ENCODE peak calls at places on chromosomes 12 and 14, in seven cellular contexts. One of them, this sample, is unnamed.

GRCh38 chr12:65200007-65200665 is 30.8 kb downstream of the LEMD3 start:
- DNase-seq in AG04450: no peak
- DNase-seq in left lung: no peak
- DNase-seq in testis: no peak
- DNase-seq in HFFc6: no peak
- DNase-seq in Calu3: no peak
- DNase-seq in HFF-Myc: no peak
- DNase-seq in this sample: no peak

GRCh38 chr14:76396714-76397187 is 20.8 kb downstream of the ESRRB start:
- DNase-seq in AG04450: no peak
- DNase-seq in left lung: no peak
- DNase-seq in testis: no peak
- DNase-seq in HFFc6: no peak
- DNase-seq in Calu3: no peak
- DNase-seq in HFF-Myc: no peak
- DNase-seq in this sample: no peak

GRCh38 chr12:120962487-120963054 is 15.8 kb upstream of the HNF1A start:
- DNase-seq in AG04450: no peak
- DNase-seq in left lung: no peak
- DNase-seq in testis: no peak
- DNase-seq in HFFc6: peak
- DNase-seq in Calu3: no peak
- DNase-seq in HFF-Myc: no peak
- DNase-seq in this sample: no peak

GRCh38 chr12:118357327-118358007 is 15.2 kb downstream of the TAOK3 start:
- DNase-seq in AG04450: no peak
- DNase-seq in left lung: no peak
- DNase-seq in testis: no peak
- DNase-seq in HFFc6: peak
- DNase-seq in Calu3: peak
- DNase-seq in HFF-Myc: peak
- DNase-seq in this sample: no peak

GRCh38 chr12:93154753-93155475 is 222.8 kb upstream of the NUDT4 start:
- DNase-seq in AG04450: no peak
- DNase-seq in left lung: no peak
- DNase-seq in testis: no peak
- DNase-seq in HFFc6: no peak
- DNase-seq in Calu3: no peak
- DNase-seq in HFF-Myc: no peak
- DNase-seq in this sample: no peak

GRCh38 chr14:57355081-57355480 is 35.3 kb upstream of the NAA30 start:
- DNase-seq in AG04450: no peak
- DNase-seq in left lung: no peak
- DNase-seq in testis: no peak
- DNase-seq in HFFc6: no peak
- DNase-seq in Calu3: no peak
- DNase-seq in HFF-Myc: no peak
- DNase-seq in this sample: no peak

GRCh38 chr12:51210690-51211395 is 7.0 kb downstream of the POU6F1 start:
- DNase-seq in AG04450: no peak
- DNase-seq in left lung: no peak
- DNase-seq in testis: no peak
- DNase-seq in HFFc6: no peak
- DNase-seq in Calu3: no peak
- DNase-seq in HFF-Myc: no peak
- DNase-seq in this sample: no peak

GRCh38 chr14:23829736-23830474 is 123.7 kb upstream of the DHRS4 start:
- DNase-seq in AG04450: peak
- DNase-seq in left lung: no peak
- DNase-seq in testis: no peak
- DNase-seq in HFFc6: peak
- DNase-seq in Calu3: peak
- DNase-seq in HFF-Myc: peak
- DNase-seq in this sample: no peak

GRCh38 chr12:68097386-68097785 is 62.2 kb downstream of the IFNG start:
- DNase-seq in AG04450: no peak
- DNase-seq in left lung: no peak
- DNase-seq in testis: no peak
- DNase-seq in HFFc6: no peak
- DNase-seq in Calu3: no peak
- DNase-seq in HFF-Myc: no peak
- DNase-seq in this sample: no peak

GRCh38 chr12:27900920-27901879 is 71.3 kb downstream of the PTHLH start:
- DNase-seq in AG04450: no peak
- DNase-seq in left lung: no peak
- DNase-seq in testis: no peak
- DNase-seq in HFFc6: no peak
- DNase-seq in Calu3: no peak
- DNase-seq in HFF-Myc: no peak
- DNase-seq in this sample: no peak

GRCh38 chr12:108850854-108851573 is 6.4 kb downstream of the SSH1 start:
- DNase-seq in AG04450: no peak
- DNase-seq in left lung: peak
- DNase-seq in testis: no peak
- DNase-seq in HFFc6: peak
- DNase-seq in Calu3: no peak
- DNase-seq in HFF-Myc: no peak
- DNase-seq in this sample: no peak

GRCh38 chr14:60642270-60642789 is 6.9 kb downstream of the SIX1 start:
- DNase-seq in AG04450: no peak
- DNase-seq in left lung: no peak
- DNase-seq in testis: no peak
- DNase-seq in HFFc6: no peak
- DNase-seq in Calu3: no peak
- DNase-seq in HFF-Myc: no peak
- DNase-seq in this sample: peak

GRCh38 chr14:71247106-71247505 is 339.8 kb downstream of the PCNX1 start:
- DNase-seq in AG04450: no peak
- DNase-seq in left lung: no peak
- DNase-seq in testis: no peak
- DNase-seq in HFFc6: peak
- DNase-seq in Calu3: no peak
- DNase-seq in HFF-Myc: no peak
- DNase-seq in this sample: no peak

GRCh38 chr12:3336606-3337311 is 154.2 kb upstream of the PRMT8 start:
- DNase-seq in AG04450: no peak
- DNase-seq in left lung: no peak
- DNase-seq in testis: peak
- DNase-seq in HFFc6: no peak
- DNase-seq in Calu3: no peak
- DNase-seq in HFF-Myc: no peak
- DNase-seq in this sample: no peak

GRCh38 chr14:59428581-59429012 is 36.6 kb downstream of the GPR135 start:
- DNase-seq in AG04450: peak
- DNase-seq in left lung: no peak
- DNase-seq in testis: peak
- DNase-seq in HFFc6: peak
- DNase-seq in Calu3: no peak
- DNase-seq in HFF-Myc: no peak
- DNase-seq in this sample: no peak

GRCh38 chr12:78793491-78793890 is 71.1 kb upstream of the SYT1 start:
- DNase-seq in AG04450: no peak
- DNase-seq in left lung: no peak
- DNase-seq in testis: no peak
- DNase-seq in HFFc6: peak
- DNase-seq in Calu3: no peak
- DNase-seq in HFF-Myc: no peak
- DNase-seq in this sample: no peak

GRCh38 chr12:989051-989450 is 2.0 kb upstream of the ERC1 start:
- DNase-seq in AG04450: no peak
- DNase-seq in left lung: no peak
- DNase-seq in testis: no peak
- DNase-seq in HFFc6: no peak
- DNase-seq in Calu3: no peak
- DNase-seq in HFF-Myc: no peak
- DNase-seq in this sample: no peak

GRCh38 chr12:990308-990648 is 745 bp upstream of the ERC1 start:
- DNase-seq in AG04450: no peak
- DNase-seq in left lung: peak
- DNase-seq in testis: peak
- DNase-seq in HFFc6: peak
- DNase-seq in Calu3: peak
- DNase-seq in HFF-Myc: no peak
- DNase-seq in this sample: no peak

GRCh38 chr12:991350-992278 is 591 bp downstream of the ERC1 start:
- DNase-seq in AG04450: no peak
- DNase-seq in left lung: no peak
- DNase-seq in testis: peak
- DNase-seq in HFFc6: no peak
- DNase-seq in Calu3: no peak
- DNase-seq in HFF-Myc: no peak
- DNase-seq in this sample: no peak

GRCh38 chr12:989751-990278 is 1.2 kb upstream of the ERC1 start:
- DNase-seq in AG04450: no peak
- DNase-seq in left lung: no peak
- DNase-seq in testis: peak
- DNase-seq in HFFc6: peak
- DNase-seq in Calu3: no peak
- DNase-seq in HFF-Myc: peak
- DNase-seq in this sample: no peak

GRCh38 chr12:990649-991349 is at the start of gene ERC1:
- DNase-seq in AG04450: peak
- DNase-seq in left lung: peak
- DNase-seq in testis: peak
- DNase-seq in HFFc6: peak
- DNase-seq in Calu3: peak
- DNase-seq in HFF-Myc: peak
- DNase-seq in this sample: peak
- TF ChIP-seq CTCF in AG04450: no peak
- TF ChIP-seq CTCF in left lung: peak
- TF ChIP-seq CTCF in testis: no peak
- TF ChIP-seq CTCF in HFFc6: peak
- TF ChIP-seq CTCF in Calu3: no peak
- TF ChIP-seq CTCF in HFF-Myc: no peak
- TF ChIP-seq CTCF in this sample: no peak

GRCh38 chr12:6868211-6869048 is 1.1 kb downstream of the TPI1 start:
- DNase-seq in AG04450: no peak
- DNase-seq in left lung: no peak
- DNase-seq in testis: no peak
- DNase-seq in HFFc6: peak
- DNase-seq in Calu3: no peak
- DNase-seq in HFF-Myc: no peak
- DNase-seq in this sample: no peak
- TF ChIP-seq CTCF in AG04450: peak
- TF ChIP-seq CTCF in left lung: no peak
- TF ChIP-seq CTCF in testis: no peak
- TF ChIP-seq CTCF in HFFc6: no peak
- TF ChIP-seq CTCF in Calu3: no peak
- TF ChIP-seq CTCF in HFF-Myc: peak
- TF ChIP-seq CTCF in this sample: no peak

DNA sequence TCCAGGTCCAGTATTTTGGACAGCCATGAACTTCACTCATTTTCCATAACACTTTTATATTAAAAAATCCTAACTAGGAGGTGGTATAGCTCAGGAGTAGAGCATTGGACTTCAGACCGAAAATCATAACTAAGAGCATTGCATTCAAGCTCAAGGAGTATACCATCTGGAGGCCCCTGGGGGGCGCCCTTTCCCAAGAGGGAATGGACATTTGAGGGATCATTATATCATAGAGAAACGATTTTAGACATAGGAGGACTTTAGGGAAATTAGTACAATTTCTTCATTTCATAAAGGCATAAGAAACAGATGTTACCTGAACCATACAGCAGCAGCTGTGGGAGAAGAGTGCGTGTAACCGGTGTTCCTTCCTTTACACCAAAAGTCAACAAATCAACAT is 5.2 kb upstream of the ATG14 start:
- DNase-seq in AG04450: no peak
- DNase-seq in left lung: no peak
- DNase-seq in testis: peak
- DNase-seq in HFFc6: no peak
- DNase-seq in Calu3: peak
- DNase-seq in HFF-Myc: no peak
- DNase-seq in this sample: no peak
- TF ChIP-seq CTCF in AG04450: peak
- TF ChIP-seq CTCF in left lung: no peak
- TF ChIP-seq CTCF in testis: peak
- TF ChIP-seq CTCF in HFFc6: peak
- TF ChIP-seq CTCF in Calu3: no peak
- TF ChIP-seq CTCF in HFF-Myc: peak
- TF ChIP-seq CTCF in this sample: peak

GRCh38 chr14:105398044-105398725 is at the start of gene TEX22:
- DNase-seq in AG04450: peak
- DNase-seq in left lung: peak
- DNase-seq in testis: peak
- DNase-seq in HFFc6: peak
- DNase-seq in Calu3: peak
- DNase-seq in HFF-Myc: peak
- DNase-seq in this sample: no peak
- TF ChIP-seq CTCF in AG04450: peak
- TF ChIP-seq CTCF in left lung: no peak
- TF ChIP-seq CTCF in testis: no peak
- TF ChIP-seq CTCF in HFFc6: peak
- TF ChIP-seq CTCF in Calu3: no peak
- TF ChIP-seq CTCF in HFF-Myc: no peak
- TF ChIP-seq CTCF in this sample: peak

GRCh38 chr14:100526057-100526456 is 61.2 kb downstream of the BEGAIN start:
- DNase-seq in AG04450: no peak
- DNase-seq in left lung: peak
- DNase-seq in testis: no peak
- DNase-seq in HFFc6: no peak
- DNase-seq in Calu3: no peak
- DNase-seq in HFF-Myc: no peak
- DNase-seq in this sample: peak

GRCh38 chr14:100524233-100524932 is 62.8 kb downstream of the BEGAIN start:
- DNase-seq in AG04450: no peak
- DNase-seq in left lung: no peak
- DNase-seq in testis: no peak
- DNase-seq in HFFc6: no peak
- DNase-seq in Calu3: no peak
- DNase-seq in HFF-Myc: no peak
- DNase-seq in this sample: no peak

GRCh38 chr14:100523536-100524025 is 63.6 kb downstream of the BEGAIN start:
- DNase-seq in AG04450: no peak
- DNase-seq in left lung: peak
- DNase-seq in testis: no peak
- DNase-seq in HFFc6: no peak
- DNase-seq in Calu3: no peak
- DNase-seq in HFF-Myc: no peak
- DNase-seq in this sample: peak

GRCh38 chr14:100525615-100526014 is 61.6 kb downstream of the BEGAIN start:
- DNase-seq in AG04450: no peak
- DNase-seq in left lung: peak
- DNase-seq in testis: peak
- DNase-seq in HFFc6: no peak
- DNase-seq in Calu3: no peak
- DNase-seq in HFF-Myc: no peak
- DNase-seq in this sample: peak

DNA sequence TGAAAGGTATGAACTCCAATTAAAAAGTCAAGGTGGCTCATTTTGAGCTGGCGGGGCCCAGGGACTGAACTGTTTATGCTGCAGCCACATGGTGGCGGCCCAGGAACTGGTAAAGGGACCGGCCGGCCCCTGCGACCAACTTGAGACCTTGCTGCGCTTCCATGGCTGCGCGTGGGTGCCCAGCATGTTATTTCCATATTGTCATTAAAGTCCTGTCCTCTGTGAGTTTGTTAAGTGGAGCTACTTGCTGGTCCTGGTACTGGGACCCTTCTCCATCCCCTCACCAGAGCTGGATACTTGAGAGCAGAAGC is 62.3 kb downstream of the BEGAIN start:
- DNase-seq in AG04450: no peak
- DNase-seq in left lung: peak
- DNase-seq in testis: peak
- DNase-seq in HFFc6: no peak
- DNase-seq in Calu3: no peak
- DNase-seq in HFF-Myc: no peak
- DNase-seq in this sample: no peak
- TF ChIP-seq CTCF in AG04450: peak
- TF ChIP-seq CTCF in left lung: no peak
- TF ChIP-seq CTCF in testis: peak
- TF ChIP-seq CTCF in HFFc6: peak
- TF ChIP-seq CTCF in Calu3: no peak
- TF ChIP-seq CTCF in HFF-Myc: peak
- TF ChIP-seq CTCF in this sample: peak

This sample was measured in chondrocyte.